ENCODE peak calls at places on chromosomes 16 and 17, in six cellular contexts. A, P, J, G, D and R are unnamed samples.

GRCh38 chr16:75621170-75621477 is 2.0 kb downstream of the ADAT1 start:
- DNase-seq in A (no peak), P (peak), J (no peak), G (no peak), D (peak), R (peak)

GRCh38 chr17:78962345-78962983 is 17.3 kb downstream of the LGALS3BP start:
- DNase-seq in A (peak), P (peak), J (no peak), G (no peak), D (no peak), R (no peak)

GRCh38 chr16:9422769-9423513 is 331.5 kb downstream of the HAPSTR1 start:
- DNase-seq in A (no peak), P (no peak), J (no peak), G (no peak), D (no peak), R (no peak)

GRCh38 chr16:50635505-50636392 is 45.4 kb downstream of the SNX20 start:
- DNase-seq in A (no peak), P (no peak), J (no peak), G (peak), D (no peak), R (no peak)

GRCh38 chr17:79619636-79620206 is 8.9 kb upstream of the RBFOX3 start:
- DNase-seq in A (no peak), P (no peak), J (peak), G (no peak), D (no peak), R (no peak)

GRCh38 chr17:32445075-32445427 is 741 bp downstream of the PSMD11 start:
- DNase-seq in A (peak), P (peak), J (no peak), G (peak), D (no peak), R (peak)

GRCh38 chr17:43330876-43331639 is 67.7 kb upstream of the ARL4D start:
- DNase-seq in A (no peak), P (no peak), J (no peak), G (no peak), D (no peak), R (no peak)

GRCh38 chr16:79211581-79211980 is 389.0 kb downstream of the MAF start:
- DNase-seq in A (no peak), P (no peak), J (no peak), G (no peak), D (no peak), R (no peak)

GRCh38 chr17:21463779-21464407 is 87.7 kb downstream of the KCNJ12 start:
- DNase-seq in A (no peak), P (no peak), J (peak), G (no peak), D (no peak), R (peak)

GRCh38 chr17:67390646-67391480 is 13.8 kb downstream of the PITPNC1 start:
- DNase-seq in A (no peak), P (peak), J (no peak), G (peak), D (peak), R (peak)

GRCh38 chr17:40355123-40355803 is 9.3 kb downstream of the GJD3 start:
- DNase-seq in A (peak), P (peak), J (peak), G (peak), D (no peak), R (peak)

GRCh38 chr16:26569793-26570192 is 496.9 kb upstream of the C16orf82 start:
- DNase-seq in A (no peak), P (no peak), J (no peak), G (no peak), D (no peak), R (no peak)

GRCh38 chr16:70399326-70399725 is 39.6 kb downstream of the ST3GAL2 start:
- DNase-seq in A (no peak), P (no peak), J (no peak), G (no peak), D (no peak), R (peak)

GRCh38 chr16:89637379-89637778 is 20.1 kb downstream of the CHMP1A start:
- DNase-seq in A (no peak), P (no peak), J (no peak), G (no peak), D (no peak), R (no peak)

GRCh38 chr16:67749436-67750078 is 30.4 kb upstream of the GFOD2 start:
- DNase-seq in A (no peak), P (no peak), J (no peak), G (no peak), D (no peak), R (no peak)

GRCh38 chr17:48045270-48046001 is 2.7 kb upstream of the NFE2L1 start:
- DNase-seq in A (peak), P (peak), J (no peak), G (no peak), D (no peak), R (no peak)

GRCh38 chr16:22614271-22614947 is 103.7 kb downstream of the NPIPB5 start:
- DNase-seq in A (peak), P (peak), J (no peak), G (no peak), D (no peak), R (peak)

GRCh38 chr17:75645501-75645888 is 12.3 kb downstream of the SMIM5 start:
- DNase-seq in A (peak), P (peak), J (no peak), G (no peak), D (no peak), R (peak)

GRCh38 chr16:86590501-86591144 is 12.3 kb downstream of the FOXL1 start:
- DNase-seq in A (no peak), P (peak), J (no peak), G (no peak), D (peak), R (peak)

GRCh38 chr17:57045868-57046671 is 39.0 kb upstream of the AKAP1 start:
- DNase-seq in A (no peak), P (no peak), J (no peak), G (no peak), D (no peak), R (peak)

GRCh38 chr16:79393121-79393520 is 207.4 kb downstream of the MAF start:
- DNase-seq in A (no peak), P (no peak), J (peak), G (no peak), D (no peak), R (peak)

GRCh38 chr17:80058311-80058955 is 22.0 kb downstream of the CCDC40 start:
- DNase-seq in A (no peak), P (no peak), J (no peak), G (no peak), D (no peak), R (no peak)

GRCh38 chr17:80938556-80938955 is 53.1 kb upstream of the CHMP6 start:
- DNase-seq in A (no peak), P (no peak), J (no peak), G (no peak), D (no peak), R (peak)

GRCh38 chr16:28264656-28265055 is 27.7 kb upstream of the SBK1 start:
- DNase-seq in A (peak), P (peak), J (no peak), G (no peak), D (peak), R (no peak)